ENCODE peak calls at places on chromosome 11, in six cellular contexts. T is HEK293T; I is stimulated activated CD4-positive, alpha-beta T cell treated with anti-CD3 and anti-CD28 coated beads, TNF-alpha, amount 100 ng/mL, for 4 hours; S is NCI-H774; N is colonic mucosa; F is T1000. J is an unnamed sample.

GRCh38 chr11:128356992-128357391 is 230.4 kb downstream of the ETS1 start:
- DNase-seq in T (no peak), I (no peak), S (no peak), N (no peak), F (no peak), J (no peak)

GRCh38 chr11:31509017-31509411 is 408 bp downstream of the IMMP1L start:
- DNase-seq in T (no peak), I (no peak), S (no peak), N (peak), F (no peak), J (no peak)

GRCh38 chr11:105244157-105244820 is 104.7 kb upstream of the CARD18 start:
- DNase-seq in T (no peak), I (no peak), S (no peak), N (no peak), F (no peak), J (no peak)

GRCh38 chr11:77819411-77819920 is 1.1 kb downstream of the RSF1 start:
- DNase-seq in T (peak), I (peak), S (peak), N (peak), F (peak), J (peak)

GRCh38 chr11:76795936-76796441 is 12.8 kb downstream of the TSKU start:
- DNase-seq in T (no peak), I (no peak), S (no peak), N (no peak), F (no peak), J (no peak)

GRCh38 chr11:35216962-35217667 is 78.1 kb downstream of the CD44 start:
- DNase-seq in T (no peak), I (no peak), S (no peak), N (no peak), F (no peak), J (no peak)

GRCh38 chr11:75264356-75264755 is 23.8 kb downstream of the TPBGL start:
- DNase-seq in T (no peak), I (no peak), S (no peak), N (no peak), F (no peak), J (no peak)

GRCh38 chr11:82714346-82715174 is 19.1 kb downstream of the FAM181B start:
- DNase-seq in T (no peak), I (no peak), S (no peak), N (no peak), F (no peak), J (no peak)

GRCh38 chr11:933936-934335 is 8.3 kb downstream of the AP2A2 start:
- DNase-seq in T (no peak), I (no peak), S (no peak), N (no peak), F (no peak), J (no peak)

GRCh38 chr11:12271241-12271640 is 106.1 kb upstream of the PARVA start:
- DNase-seq in T (no peak), I (no peak), S (no peak), N (no peak), F (no peak), J (no peak)

GRCh38 chr11:1007279-1007678 is 29.2 kb downstream of the MUC6 start:
- DNase-seq in T (no peak), I (no peak), S (no peak), N (no peak), F (no peak), J (no peak)

GRCh38 chr11:129117595-129118350 is 74.4 kb downstream of the ARHGAP32 start:
- DNase-seq in T (peak), I (peak), S (peak), N (peak), F (no peak), J (no peak)

GRCh38 chr11:105179542-105180278 is 40.1 kb upstream of the CARD18 start:
- DNase-seq in T (no peak), I (no peak), S (peak), N (no peak), F (no peak), J (peak)

GRCh38 chr11:20353829-20354434 is 9.6 kb upstream of the HTATIP2 start:
- DNase-seq in T (peak), I (no peak), S (peak), N (no peak), F (peak), J (no peak)

GRCh38 chr11:45644981-45645889 is 20.2 kb downstream of the CHST1 start:
- DNase-seq in T (no peak), I (no peak), S (no peak), N (no peak), F (no peak), J (no peak)

GRCh38 chr11:93652161-93652597 is 9.3 kb upstream of the CEP295 start:
- DNase-seq in T (peak), I (no peak), S (peak), N (peak), F (peak), J (peak)

GRCh38 chr11:33689089-33689488 is 11.5 kb downstream of the C11orf91 start:
- DNase-seq in T (no peak), I (no peak), S (no peak), N (no peak), F (no peak), J (no peak)

GRCh38 chr11:119026970-119027369 is 3.7 kb downstream of the SLC37A4 start:
- DNase-seq in T (no peak), I (no peak), S (no peak), N (no peak), F (no peak), J (no peak)

GRCh38 chr11:100716848-100717247 is 29.8 kb downstream of the ARHGAP42 start:
- DNase-seq in T (no peak), I (no peak), S (no peak), N (no peak), F (no peak), J (no peak)

GRCh38 chr11:69380921-69381581 is 87.1 kb downstream of the MYEOV start:
- DNase-seq in T (no peak), I (no peak), S (no peak), N (no peak), F (no peak), J (no peak)

GRCh38 chr11:2086239-2087040 is 52.7 kb downstream of the IGF2 start:
- DNase-seq in T (no peak), I (no peak), S (no peak), N (no peak), F (no peak), J (no peak)

J was measured in LNCaP clone FGC.